ENCODE peak calls at places on chromosomes 11 and 22, in four cellular contexts. H, O, Z and K are unnamed samples.

GRCh38 chr11:2249191-2249916 is 21.0 kb downstream of the ASCL2 start:
- DNase-seq in H (no peak), O (no peak), Z (no peak), K (no peak)

GRCh38 chr22:46220921-46221320 is 29.2 kb downstream of the CDPF1 start:
- DNase-seq in H (no peak), O (no peak), Z (no peak), K (no peak)

GRCh38 chr22:38657248-38657909 is 941 bp downstream of the CBY1 start:
- DNase-seq in H (peak), O (no peak), Z (peak), K (no peak)

GRCh38 chr22:43889366-43890253 is 2.2 kb downstream of the PNPLA5 start:
- DNase-seq in H (no peak), O (no peak), Z (no peak), K (no peak)

GRCh38 chr11:11306855-11307254 is 46.2 kb downstream of the CSNK2A3 start:
- DNase-seq in H (no peak), O (no peak), Z (no peak), K (no peak)

GRCh38 chr11:78472905-78473304 is 55.3 kb upstream of the GAB2 start:
- DNase-seq in H (no peak), O (no peak), Z (no peak), K (no peak)

GRCh38 chr11:126039485-126040271 is 23.0 kb downstream of the CDON start:
- DNase-seq in H (no peak), O (no peak), Z (no peak), K (no peak)

GRCh38 chr11:66951927-66952337 is 6.3 kb downstream of the PC start:
- DNase-seq in H (no peak), O (no peak), Z (no peak), K (no peak)

GRCh38 chr11:2690596-2691354 is 9.0 kb downstream of the KCNQ1OT1 start:
- DNase-seq in H (no peak), O (no peak), Z (no peak), K (no peak)

GRCh38 chr11:105827906-105828305 is 194.1 kb downstream of the MSANTD4 start:
- DNase-seq in H (no peak), O (no peak), Z (no peak), K (no peak)

GRCh38 chr11:46436113-46436512 is 44.5 kb upstream of the CHRM4 start:
- DNase-seq in H (no peak), O (no peak), Z (no peak), K (no peak)

GRCh38 chr11:120547871-120548681 is 36.5 kb downstream of the GRIK4 start:
- DNase-seq in H (no peak), O (peak), Z (no peak), K (no peak)

GRCh38 chr22:23218867-23219251 is 38.5 kb downstream of the BCR start:
- DNase-seq in H (no peak), O (no peak), Z (peak), K (no peak)

GRCh38 chr22:39177791-39178190 is 25.3 kb upstream of the CBX7 start:
- DNase-seq in H (no peak), O (no peak), Z (no peak), K (no peak)

GRCh38 chr22:30875481-30876215 is 92.9 kb downstream of the MORC2 start:
- DNase-seq in H (no peak), O (no peak), Z (no peak), K (no peak)

GRCh38 chr11:14029415-14029814 is 66.9 kb downstream of the SPON1 start:
- DNase-seq in H (no peak), O (no peak), Z (no peak), K (no peak)

GRCh38 chr22:19811811-19812771 is 42.6 kb downstream of the GNB1L start:
- DNase-seq in H (no peak), O (no peak), Z (no peak), K (no peak)